ENCODE peak calls at places on chromosomes 11 and 22, in four cellular contexts. Y, C, S and F are unnamed samples.

GRCh38 chr22:46963672-46964545 is 201.5 kb downstream of the TBC1D22A start:
- DNase-seq in S (no peak), C (no peak), Y (no peak), F (no peak)

GRCh38 chr11:111911563-111912401 is at the start of gene CRYAB:
- DNase-seq in Y (peak), C (peak), S (no peak), F (no peak)

GRCh38 chr11:117806906-117807305 is 9.9 kb upstream of the DSCAML1 start:
- DNase-seq in S (no peak), Y (no peak), C (no peak), F (no peak)

GRCh38 chr11:102850973-102851745 is 7.8 kb upstream of the MMP3 start:
- DNase-seq in C (no peak), S (no peak), Y (no peak), F (no peak)

GRCh38 chr11:10998674-10999073 is 140.8 kb upstream of the ZBED5 start:
- DNase-seq in C (no peak), S (no peak), Y (no peak), F (no peak)

GRCh38 chr11:96050435-96051182 is 126.7 kb upstream of the MTMR2 start:
- DNase-seq in S (no peak), Y (no peak), C (no peak), F (no peak)

GRCh38 chr11:75347781-75348613 is 3.5 kb downstream of the ARRB1 start:
- DNase-seq in C (peak), Y (no peak), S (no peak), F (no peak)

GRCh38 chr11:27313157-27313821 is 49.7 kb downstream of the CCDC34 start:
- DNase-seq in S (no peak), Y (no peak), C (no peak), F (no peak)

GRCh38 chr22:21761994-21762680 is 26.5 kb upstream of the YPEL1 start:
- DNase-seq in C (no peak), S (no peak), Y (no peak), F (no peak)

GRCh38 chr11:125496465-125496817 is 376 bp upstream of the FEZ1 start:
- DNase-seq in Y (no peak), C (peak), S (no peak), F (no peak)

GRCh38 chr22:29870574-29870973 is 12.4 kb upstream of the MTMR3 start:
- DNase-seq in C (no peak), Y (no peak), S (no peak), F (no peak)

GRCh38 chr11:65806972-65807371 is 20.1 kb downstream of the OVOL1 start:
- DNase-seq in Y (no peak), C (no peak), S (no peak), F (no peak)

GRCh38 chr11:119759324-119759723 is 30.3 kb upstream of the NECTIN1 start:
- DNase-seq in Y (no peak), S (no peak), C (no peak), F (no peak)

GRCh38 chr22:46945481-46945880 is 183.0 kb downstream of the TBC1D22A start:
- DNase-seq in S (no peak), Y (no peak), C (no peak), F (no peak)

GRCh38 chr22:29311468-29312217 is 3.9 kb downstream of the RASL10A start:
- DNase-seq in C (peak), Y (no peak), S (no peak), F (no peak)